ENCODE peak calls at places on chromosomes 13 and 19, in four cellular contexts. V is endothelial cell of umbilical vein, I is PC-3, A is HepG2. B is an unnamed sample.

GRCh38 chr13:110882972-110883371 is 31.9 kb downstream of the ANKRD10 start:
- DNase-seq in V (no peak), I (no peak), A (no peak), B (peak; percentile 27)

GRCh38 chr19:41699968-41700323 is 8.5 kb upstream of the CEACAM5 start:
- DNase-seq in V (no peak), I (no peak), A (no peak), B (no peak)

GRCh38 chr19:15180451-15181390 is 20.1 kb downstream of the NOTCH3 start:
- DNase-seq in V (no peak), I (no peak), A (peak; percentile 37), B (no peak)

GRCh38 chr13:112526146-112526853 is 61.7 kb downstream of the TUBGCP3 start:
- DNase-seq in V (no peak), I (no peak), A (no peak), B (no peak)

GRCh38 chr13:80584306-80584705 is 243.4 kb upstream of the SPRY2 start:
- DNase-seq in V (no peak), I (no peak), A (no peak), B (no peak)

GRCh38 chr13:75636339-75637095 is 387 bp downstream of the LMO7 start:
- DNase-seq in V (peak; percentile 37), I (peak; percentile 36), A (peak; percentile 18), B (no peak)

GRCh38 chr19:8576273-8576993 is 809 bp downstream of the MYO1F start:
- DNase-seq in V (no peak), I (peak; percentile 21), A (no peak), B (no peak)

GRCh38 chr13:40969169-40969901 is 49.8 kb downstream of the ELF1 start:
- DNase-seq in V (no peak), I (no peak), A (no peak), B (no peak)

GRCh38 chr13:50152655-50153309 is 137.5 kb downstream of the KCNRG start:
- DNase-seq in V (no peak), I (no peak), A (no peak), B (no peak)

GRCh38 chr13:33275916-33276315 is 9.6 kb downstream of the STARD13 start:
- DNase-seq in V (no peak), I (no peak), A (no peak), B (peak; percentile 96)

GRCh38 chr13:66532146-66532545 is 698.0 kb downstream of the PCDH9 start:
- DNase-seq in V (no peak), I (peak; percentile 60), A (no peak), B (peak; percentile 72)

GRCh38 chr13:105848494-105848893 is 687.0 kb downstream of the EFNB2 start:
- DNase-seq in V (no peak), I (no peak), A (no peak), B (peak; percentile 8)

GRCh38 chr13:20192470-20193141 is at the start of gene GJB2:
- DNase-seq in V (no peak), I (peak; percentile 49), A (no peak), B (no peak)

GRCh38 chr19:28023064-28023463 is 1189.9 kb downstream of the UQCRFS1 start:
- DNase-seq in V (no peak), I (no peak), A (no peak), B (peak; percentile 97)

GRCh38 chr13:80716610-80717081 is 375.7 kb upstream of the SPRY2 start:
- DNase-seq in V (peak; percentile 28), I (no peak), A (no peak), B (no peak)

GRCh38 chr19:16218851-16219250 is 21.1 kb downstream of the AP1M1 start:
- DNase-seq in V (no peak), I (no peak), A (no peak), B (no peak)

GRCh38 chr19:46722004-46722380 is 5.1 kb upstream of the PRKD2 start:
- DNase-seq in V (no peak), I (no peak), A (no peak), B (no peak)

GRCh38 chr13:77779461-77780272 is 82.2 kb downstream of the SLAIN1 start:
- DNase-seq in V (peak; percentile 86), I (peak; percentile 63), A (peak; percentile 26), B (peak; percentile 39)

GRCh38 chr13:32200741-32201140 is 114.4 kb downstream of the ZAR1L start:
- DNase-seq in V (no peak), I (no peak), A (no peak), B (no peak)
- H3K4me2 ChIP-seq in V (no peak overlapping the region), I (no peak overlapping the region), A (no peak overlapping the region), B (no peak overlapping the region)

GRCh38 chr19:44176590-44176989 is 11.7 kb downstream of the ZNF226 start:
- DNase-seq in V (no peak), I (no peak), A (no peak), B (no peak)
- H3K36me3 ChIP-seq in V (peaks cover 27% of the 10 kb centered on the region), I (peaks cover 51% of the 10 kb centered on the region), A (peaks cover 11% of the 10 kb centered on the region), B (peaks cover 51% of the 10 kb centered on the region)

DNA sequence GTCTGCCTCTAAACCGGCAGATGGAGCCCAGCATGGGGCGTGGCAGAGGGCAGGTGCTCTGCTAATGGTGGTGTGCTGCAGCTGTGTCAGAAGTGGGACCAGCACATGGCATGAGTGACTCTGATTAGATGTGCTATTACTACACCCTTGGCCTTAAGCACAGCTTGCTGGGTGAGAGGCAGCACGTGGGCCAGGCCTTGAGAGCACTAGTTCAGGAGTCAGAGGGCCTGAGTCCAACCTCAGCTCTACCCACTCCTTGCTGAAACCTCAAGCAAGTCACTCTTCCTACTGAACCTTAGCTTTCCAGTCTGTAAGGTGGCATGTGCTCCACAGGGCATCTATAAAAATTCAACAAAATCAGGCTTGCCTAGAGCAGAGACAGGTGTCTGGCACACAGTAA is 22.7 kb downstream of the AKT2 start:
- DNase-seq in V (no peak), I (no peak), A (no peak), B (no peak)
- H4K20me1 ChIP-seq in V (peaks cover 3% of the 10 kb centered on the region), I (no peaks in the 10 kb centered on the region), A (peaks cover 9% of the 10 kb centered on the region), B (peaks cover 84% of the 10 kb centered on the region)

GRCh38 chr13:93769126-93769525 is 542.5 kb downstream of the GPC6 start:
- DNase-seq in V (no peak), I (no peak), A (no peak), B (no peak)

GRCh38 chr13:93775027-93775426 is 548.4 kb downstream of the GPC6 start:
- DNase-seq in V (no peak), I (no peak), A (no peak), B (no peak)

GRCh38 chr13:93769607-93770006 is 543.0 kb downstream of the GPC6 start:
- DNase-seq in V (no peak), I (no peak), A (no peak), B (no peak)

GRCh38 chr13:93771229-93771628 is 544.6 kb downstream of the GPC6 start:
- DNase-seq in V (no peak), I (no peak), A (no peak), B (no peak)

GRCh38 chr13:93771782-93772181 is 545.2 kb downstream of the GPC6 start:
- DNase-seq in V (no peak), I (peak; percentile 58), A (no peak), B (peak; percentile 53)
- H3K4me2 ChIP-seq in V (no peak overlapping the region), I (no peak overlapping the region), A (no peak overlapping the region), B (no peak overlapping the region)

GRCh38 chr13:24724714-24725113 is 39.3 kb upstream of the RNF17 start:
- DNase-seq in V (no peak), I (no peak), A (no peak), B (no peak)
- H3K36me3 ChIP-seq in V (no peaks in the 10 kb centered on the region), I (no peaks in the 10 kb centered on the region), A (no peaks in the 10 kb centered on the region), B (no peaks in the 10 kb centered on the region)

DNA sequence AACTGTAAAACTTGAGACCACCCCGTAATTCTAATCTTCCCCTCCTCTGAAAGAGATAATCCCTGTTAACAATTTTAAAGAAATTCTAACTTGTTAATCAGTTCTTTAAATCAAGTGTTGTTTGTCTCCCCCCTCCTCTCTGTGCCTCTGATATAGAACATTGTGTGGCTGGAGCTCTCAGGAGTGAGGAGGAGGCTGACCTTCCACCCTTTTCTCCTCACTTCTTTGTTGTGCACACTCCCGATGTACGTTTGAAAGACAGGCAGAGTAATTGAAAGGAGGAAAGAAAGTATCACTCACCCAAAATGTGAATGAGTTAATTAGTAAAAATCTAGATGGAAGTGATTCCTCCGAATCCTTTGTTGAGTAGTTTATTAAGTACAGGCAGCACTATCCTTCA is 43.8 kb downstream of the TNFRSF19 start:
- DNase-seq in V (no peak), I (no peak), A (no peak), B (no peak)
- H4K20me1 ChIP-seq in V (no peaks in the 10 kb centered on the region), I (no peaks in the 10 kb centered on the region), A (no peaks in the 10 kb centered on the region), B (no peaks in the 10 kb centered on the region)

DNA sequence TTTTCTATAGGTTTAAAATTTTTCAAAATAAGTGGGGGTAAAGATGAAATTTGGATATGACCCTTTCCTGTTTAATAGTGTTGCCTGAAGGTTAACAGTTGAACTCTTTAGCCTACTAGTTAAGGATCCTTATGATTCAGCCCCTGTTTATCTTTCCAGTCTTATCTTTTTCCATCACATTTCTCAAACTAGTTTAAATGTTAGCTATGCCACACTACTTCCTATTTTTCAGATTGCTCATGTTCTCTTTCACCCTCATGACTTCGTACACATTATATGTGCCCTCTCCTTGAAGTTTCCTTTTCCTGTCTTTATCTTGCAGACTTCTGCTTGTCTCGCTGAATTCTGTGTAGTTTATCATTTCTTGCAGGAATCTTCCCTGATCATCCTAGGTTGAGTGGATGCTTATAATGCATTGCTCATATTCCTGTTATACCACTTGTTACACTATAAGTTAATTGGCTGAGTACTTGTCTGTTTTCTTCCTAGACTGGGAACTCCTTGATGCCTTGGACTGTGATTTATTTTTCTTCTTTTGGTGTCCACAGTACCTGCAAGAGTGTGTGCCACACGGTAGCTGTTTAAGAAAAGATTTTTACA is 86.7 kb downstream of the FNDC3A start:
- DNase-seq in V (peak; percentile 75), I (peak; percentile 35), A (no peak), B (no peak)
- H3K4me2 ChIP-seq in V (peak overlapping the region; percentile 60), I (peak overlapping the region; percentile 19), A (no peak overlapping the region), B (no peak overlapping the region)

GRCh38 chr19:4416268-4416667 is 13.8 kb downstream of the CHAF1A start:
- DNase-seq in V (no peak), I (no peak), A (peak; percentile 81), B (no peak)

GRCh38 chr19:4413588-4413987 is 11.1 kb downstream of the CHAF1A start:
- DNase-seq in V (no peak), I (no peak), A (no peak), B (no peak)

GRCh38 chr19:4415352-4415751 is 12.9 kb downstream of the CHAF1A start:
- DNase-seq in V (no peak), I (no peak), A (no peak), B (no peak)

GRCh38 chr19:4414800-4415251 is 12.4 kb downstream of the CHAF1A start:
- DNase-seq in V (no peak), I (no peak), A (no peak), B (no peak)

GRCh38 chr19:4414144-4414799 is 11.8 kb downstream of the CHAF1A start:
- DNase-seq in V (no peak), I (peak; percentile 17), A (no peak), B (no peak)
- H3K36me3 ChIP-seq in V (no peaks in the 10 kb centered on the region), I (peaks cover 15% of the 10 kb centered on the region), A (peaks cover 10% of the 10 kb centered on the region), B (peaks cover 16% of the 10 kb centered on the region)